ENCODE peak calls at places on chromosomes 13 and 19, in nine cellular contexts. One of them, this sample, is unnamed.

GRCh38 chr13:34469212-34469983 is 472.7 kb upstream of the NBEA start:
- DNase-seq in colonic mucosa: no peak
- DNase-seq in BE2C: peak; percentile 13
- DNase-seq in heart left ventricle: no peak
- DNase-seq in uterus: no peak
- DNase-seq in esophagus muscularis mucosa: peak; percentile 64
- DNase-seq in thoracic aorta: no peak
- DNase-seq in neural progenitor cell: no peak
- DNase-seq in K562: no peak
- DNase-seq in this sample: no peak

GRCh38 chr19:30073152-30074000 is 131.3 kb downstream of the URI1 start:
- DNase-seq in colonic mucosa: no peak
- DNase-seq in BE2C: no peak
- DNase-seq in heart left ventricle: peak; percentile 41
- DNase-seq in uterus: no peak
- DNase-seq in esophagus muscularis mucosa: no peak
- DNase-seq in thoracic aorta: no peak
- DNase-seq in neural progenitor cell: no peak
- DNase-seq in K562: no peak
- DNase-seq in this sample: peak; percentile 14

GRCh38 chr19:7109678-7110289 is 40.3 kb downstream of the ZNF557 start:
- DNase-seq in colonic mucosa: no peak
- DNase-seq in BE2C: no peak
- DNase-seq in heart left ventricle: no peak
- DNase-seq in uterus: no peak
- DNase-seq in esophagus muscularis mucosa: no peak
- DNase-seq in thoracic aorta: no peak
- DNase-seq in neural progenitor cell: peak; percentile 73
- DNase-seq in K562: no peak
- DNase-seq in this sample: no peak

GRCh38 chr19:10612515-10613119 is 12.7 kb upstream of the SLC44A2 start:
- DNase-seq in colonic mucosa: peak; percentile 62
- DNase-seq in BE2C: no peak
- DNase-seq in heart left ventricle: peak; percentile 92
- DNase-seq in uterus: peak; percentile 34
- DNase-seq in esophagus muscularis mucosa: no peak
- DNase-seq in thoracic aorta: peak; percentile 66
- DNase-seq in neural progenitor cell: no peak
- DNase-seq in K562: no peak
- DNase-seq in this sample: peak; percentile 67

GRCh38 chr13:32036131-32036695 is 4.6 kb downstream of the FRY start:
- DNase-seq in colonic mucosa: peak; percentile 39
- DNase-seq in BE2C: no peak
- DNase-seq in heart left ventricle: peak; percentile 48
- DNase-seq in uterus: no peak
- DNase-seq in esophagus muscularis mucosa: no peak
- DNase-seq in thoracic aorta: no peak
- DNase-seq in neural progenitor cell: no peak
- DNase-seq in K562: no peak
- DNase-seq in this sample: no peak

GRCh38 chr19:46416077-46416709 is 2.8 kb upstream of the CCDC8 start:
- DNase-seq in colonic mucosa: peak; percentile 73
- DNase-seq in BE2C: peak; percentile 95
- DNase-seq in heart left ventricle: peak; percentile 94
- DNase-seq in uterus: peak; percentile 93
- DNase-seq in esophagus muscularis mucosa: no peak
- DNase-seq in thoracic aorta: peak; percentile 73
- DNase-seq in neural progenitor cell: peak; percentile 98
- DNase-seq in K562: peak; percentile 98
- DNase-seq in this sample: peak; percentile 71

GRCh38 chr13:68358218-68358817 is 1128.2 kb upstream of the PCDH9 start:
- DNase-seq in colonic mucosa: no peak
- DNase-seq in BE2C: no peak
- DNase-seq in heart left ventricle: no peak
- DNase-seq in uterus: no peak
- DNase-seq in esophagus muscularis mucosa: no peak
- DNase-seq in thoracic aorta: no peak
- DNase-seq in neural progenitor cell: no peak
- DNase-seq in K562: no peak
- DNase-seq in this sample: no peak

GRCh38 chr19:39514840-39515550 is at the start of gene SELENOV:
- DNase-seq in colonic mucosa: no peak
- DNase-seq in BE2C: peak; percentile 23
- DNase-seq in heart left ventricle: no peak
- DNase-seq in uterus: no peak
- DNase-seq in esophagus muscularis mucosa: no peak
- DNase-seq in thoracic aorta: no peak
- DNase-seq in neural progenitor cell: peak; percentile 87
- DNase-seq in K562: no peak
- DNase-seq in this sample: no peak

GRCh38 chr19:29643361-29643935 is 21.8 kb upstream of the PLEKHF1 start:
- DNase-seq in colonic mucosa: no peak
- DNase-seq in BE2C: no peak
- DNase-seq in heart left ventricle: no peak
- DNase-seq in uterus: no peak
- DNase-seq in esophagus muscularis mucosa: no peak
- DNase-seq in thoracic aorta: no peak
- DNase-seq in neural progenitor cell: no peak
- DNase-seq in K562: no peak
- DNase-seq in this sample: no peak

GRCh38 chr19:44435441-44435840 is 12.8 kb downstream of the ZNF229 start:
- DNase-seq in colonic mucosa: no peak
- DNase-seq in BE2C: no peak
- DNase-seq in heart left ventricle: no peak
- DNase-seq in uterus: no peak
- DNase-seq in esophagus muscularis mucosa: no peak
- DNase-seq in thoracic aorta: no peak
- DNase-seq in neural progenitor cell: no peak
- DNase-seq in K562: no peak
- DNase-seq in this sample: no peak

DNA sequence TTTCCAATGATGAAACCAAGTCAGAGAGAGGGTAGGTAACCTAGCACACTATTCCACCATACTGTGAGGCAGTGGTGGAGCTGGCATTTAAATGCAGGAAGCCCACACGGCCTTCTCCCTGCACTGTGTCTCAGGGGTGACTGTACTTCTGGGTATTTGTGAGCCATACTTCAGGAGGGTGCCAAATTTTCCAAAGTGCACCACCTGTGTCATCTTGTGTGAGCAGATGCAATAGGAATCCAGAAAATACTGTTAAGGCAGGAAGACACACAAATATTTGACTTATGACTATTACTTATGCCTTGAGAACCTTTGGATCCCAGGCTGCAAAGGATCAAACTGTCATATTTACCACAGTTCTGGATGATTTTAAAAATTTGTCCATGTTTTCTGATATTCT is 17.3 kb downstream of the ZNF229 start:
- DNase-seq in colonic mucosa: no peak
- DNase-seq in BE2C: no peak
- DNase-seq in heart left ventricle: no peak
- DNase-seq in uterus: no peak
- DNase-seq in esophagus muscularis mucosa: no peak
- DNase-seq in thoracic aorta: no peak
- DNase-seq in neural progenitor cell: no peak
- DNase-seq in K562: no peak
- DNase-seq in this sample: no peak
- H3K9me3 ChIP-seq in colonic mucosa: peaks cover 7% of the 10 kb centered on the region
- H3K9me3 ChIP-seq in BE2C: peaks cover 8% of the 10 kb centered on the region
- H3K9me3 ChIP-seq in heart left ventricle: peaks cover 61% of the 10 kb centered on the region
- H3K9me3 ChIP-seq in uterus: no peaks in the 10 kb centered on the region
- H3K9me3 ChIP-seq in esophagus muscularis mucosa: peaks cover 98% of the 10 kb centered on the region
- H3K9me3 ChIP-seq in thoracic aorta: peaks cover 89% of the 10 kb centered on the region
- H3K9me3 ChIP-seq in neural progenitor cell: no peaks in the 10 kb centered on the region
- H3K9me3 ChIP-seq in K562: peaks cover under 1% of the 10 kb centered on the region
- H3K9me3 ChIP-seq in this sample: peaks cover 92% of the 10 kb centered on the region

GRCh38 chr13:110302154-110302553 is 4.8 kb downstream of the COL4A1 start:
- DNase-seq in colonic mucosa: no peak
- DNase-seq in BE2C: no peak
- DNase-seq in heart left ventricle: no peak
- DNase-seq in uterus: peak; percentile 14
- DNase-seq in esophagus muscularis mucosa: no peak
- DNase-seq in thoracic aorta: no peak
- DNase-seq in neural progenitor cell: no peak
- DNase-seq in K562: no peak
- DNase-seq in this sample: no peak
- H3K4me1 ChIP-seq in colonic mucosa: no peaks in the 10 kb centered on the region
- H3K4me1 ChIP-seq in BE2C: no peaks in the 10 kb centered on the region
- H3K4me1 ChIP-seq in heart left ventricle: peaks cover 77% of the 10 kb centered on the region
- H3K4me1 ChIP-seq in uterus: peaks cover 7% of the 10 kb centered on the region
- H3K4me1 ChIP-seq in esophagus muscularis mucosa: peaks cover 60% of the 10 kb centered on the region
- H3K4me1 ChIP-seq in thoracic aorta: peaks cover 57% of the 10 kb centered on the region
- H3K4me1 ChIP-seq in neural progenitor cell: peaks cover 37% of the 10 kb centered on the region
- H3K4me1 ChIP-seq in K562: no peaks in the 10 kb centered on the region
- H3K4me1 ChIP-seq in this sample: no peaks in the 10 kb centered on the region

GRCh38 chr19:1254081-1254527 is 5.7 kb downstream of the MIDN start:
- DNase-seq in colonic mucosa: no peak
- DNase-seq in BE2C: no peak
- DNase-seq in heart left ventricle: peak; percentile 64
- DNase-seq in uterus: peak; percentile 69
- DNase-seq in esophagus muscularis mucosa: no peak
- DNase-seq in thoracic aorta: no peak
- DNase-seq in neural progenitor cell: no peak
- DNase-seq in K562: no peak
- DNase-seq in this sample: peak; percentile 61
- H3K4me3 ChIP-seq in colonic mucosa: peak overlapping the region; percentile 85
- H3K4me3 ChIP-seq in BE2C: no peak overlapping the region
- H3K4me3 ChIP-seq in heart left ventricle: peak overlapping the region; percentile 84
- H3K4me3 ChIP-seq in uterus: peak overlapping the region; percentile 21
- H3K4me3 ChIP-seq in esophagus muscularis mucosa: peak overlapping the region; percentile 79
- H3K4me3 ChIP-seq in thoracic aorta: peak overlapping the region; percentile 99
- H3K4me3 ChIP-seq in neural progenitor cell: no peak overlapping the region
- H3K4me3 ChIP-seq in K562: no peak overlapping the region
- H3K4me3 ChIP-seq in this sample: no peak overlapping the region

DNA sequence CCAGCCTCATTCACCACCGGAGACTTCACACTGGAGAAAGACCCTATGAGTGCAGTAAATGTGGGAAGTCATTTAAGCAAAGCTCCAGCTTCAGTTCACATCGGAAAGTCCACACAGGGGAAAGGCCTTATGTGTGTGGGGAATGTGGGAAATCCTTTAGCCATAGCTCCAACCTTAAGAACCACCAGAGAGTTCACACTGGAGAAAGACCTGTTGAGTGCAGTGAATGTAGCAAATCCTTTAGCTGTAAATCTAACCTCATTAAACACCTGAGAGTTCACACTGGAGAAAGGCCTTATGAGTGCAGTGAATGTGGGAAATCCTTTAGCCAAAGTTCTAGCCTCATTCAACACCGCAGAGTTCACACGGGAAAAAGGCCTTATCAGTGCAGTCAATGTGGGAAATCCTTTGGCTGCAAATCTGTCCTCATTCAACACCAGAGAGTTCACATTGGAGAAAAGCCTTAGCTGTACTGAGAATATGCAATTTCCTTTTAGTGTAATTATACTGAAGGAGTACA is 8.8 kb downstream of the ZNF211 start:
- DNase-seq in colonic mucosa: no peak
- DNase-seq in BE2C: no peak
- DNase-seq in heart left ventricle: no peak
- DNase-seq in uterus: no peak
- DNase-seq in esophagus muscularis mucosa: peak; percentile 17
- DNase-seq in thoracic aorta: no peak
- DNase-seq in neural progenitor cell: no peak
- DNase-seq in K562: no peak
- DNase-seq in this sample: no peak
- H3K9me3 ChIP-seq in colonic mucosa: no peaks in the 10 kb centered on the region
- H3K9me3 ChIP-seq in BE2C: no peaks in the 10 kb centered on the region
- H3K9me3 ChIP-seq in heart left ventricle: peaks cover 52% of the 10 kb centered on the region
- H3K9me3 ChIP-seq in uterus: no peaks in the 10 kb centered on the region
- H3K9me3 ChIP-seq in esophagus muscularis mucosa: peaks cover 58% of the 10 kb centered on the region
- H3K9me3 ChIP-seq in thoracic aorta: peaks cover 76% of the 10 kb centered on the region
- H3K9me3 ChIP-seq in neural progenitor cell: peaks cover 8% of the 10 kb centered on the region
- H3K9me3 ChIP-seq in K562: peaks cover 29% of the 10 kb centered on the region
- H3K9me3 ChIP-seq in this sample: peaks cover 84% of the 10 kb centered on the region

GRCh38 chr13:33179463-33179862 is 106.1 kb downstream of the STARD13 start:
- DNase-seq in colonic mucosa: no peak
- DNase-seq in BE2C: no peak
- DNase-seq in heart left ventricle: no peak
- DNase-seq in uterus: no peak
- DNase-seq in esophagus muscularis mucosa: no peak
- DNase-seq in thoracic aorta: no peak
- DNase-seq in neural progenitor cell: no peak
- DNase-seq in K562: no peak
- DNase-seq in this sample: no peak
- H3K4me1 ChIP-seq in colonic mucosa: no peaks in the 10 kb centered on the region
- H3K4me1 ChIP-seq in BE2C: peaks cover 6% of the 10 kb centered on the region
- H3K4me1 ChIP-seq in heart left ventricle: peaks cover 50% of the 10 kb centered on the region
- H3K4me1 ChIP-seq in uterus: peaks cover 4% of the 10 kb centered on the region
- H3K4me1 ChIP-seq in esophagus muscularis mucosa: peaks cover 44% of the 10 kb centered on the region
- H3K4me1 ChIP-seq in thoracic aorta: peaks cover 3% of the 10 kb centered on the region
- H3K4me1 ChIP-seq in neural progenitor cell: no peaks in the 10 kb centered on the region
- H3K4me1 ChIP-seq in K562: no peaks in the 10 kb centered on the region
- H3K4me1 ChIP-seq in this sample: no peaks in the 10 kb centered on the region

GRCh38 chr13:36674337-36675212 is 755 bp downstream of the SERTM1 start:
- DNase-seq in colonic mucosa: no peak
- DNase-seq in BE2C: no peak
- DNase-seq in heart left ventricle: no peak
- DNase-seq in uterus: no peak
- DNase-seq in esophagus muscularis mucosa: no peak
- DNase-seq in thoracic aorta: no peak
- DNase-seq in neural progenitor cell: peak; percentile 50
- DNase-seq in K562: no peak
- DNase-seq in this sample: no peak
- H3K4me3 ChIP-seq in colonic mucosa: no peak overlapping the region
- H3K4me3 ChIP-seq in BE2C: peak overlapping the region; percentile 26
- H3K4me3 ChIP-seq in heart left ventricle: peak overlapping the region; percentile 45
- H3K4me3 ChIP-seq in uterus: peak overlapping the region; percentile 58
- H3K4me3 ChIP-seq in esophagus muscularis mucosa: no peak overlapping the region
- H3K4me3 ChIP-seq in thoracic aorta: no peak overlapping the region
- H3K4me3 ChIP-seq in neural progenitor cell: peak overlapping the region; percentile 64
- H3K4me3 ChIP-seq in K562: no peak overlapping the region
- H3K4me3 ChIP-seq in this sample: no peak overlapping the region

GRCh38 chr19:27821418-27822018 is 1391.4 kb downstream of the UQCRFS1 start:
- DNase-seq in colonic mucosa: no peak
- DNase-seq in BE2C: no peak
- DNase-seq in heart left ventricle: no peak
- DNase-seq in uterus: no peak
- DNase-seq in esophagus muscularis mucosa: no peak
- DNase-seq in thoracic aorta: no peak
- DNase-seq in neural progenitor cell: no peak
- DNase-seq in K562: no peak
- DNase-seq in this sample: no peak

DNA sequence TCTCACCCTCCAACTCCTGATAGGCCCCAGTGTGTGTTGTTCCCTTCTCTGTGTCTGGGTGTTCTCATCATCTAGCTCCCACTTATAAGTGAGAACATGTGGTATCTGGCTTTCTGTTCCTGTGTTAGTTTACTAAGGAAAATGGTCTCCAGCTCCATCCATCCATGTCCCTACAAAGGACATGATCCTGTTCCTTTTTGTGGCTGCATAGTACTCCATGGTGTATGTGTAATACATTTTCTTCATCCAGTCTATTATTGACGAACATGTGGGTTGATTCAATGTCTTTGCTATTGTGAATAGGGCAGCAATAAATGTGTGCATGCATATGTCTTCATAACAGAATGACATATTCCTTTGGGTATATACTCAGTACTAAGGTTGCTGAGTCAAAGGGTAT is 1397.0 kb downstream of the UQCRFS1 start:
- DNase-seq in colonic mucosa: no peak
- DNase-seq in BE2C: no peak
- DNase-seq in heart left ventricle: no peak
- DNase-seq in uterus: no peak
- DNase-seq in esophagus muscularis mucosa: no peak
- DNase-seq in thoracic aorta: no peak
- DNase-seq in neural progenitor cell: no peak
- DNase-seq in K562: no peak
- DNase-seq in this sample: no peak
- H3K9me3 ChIP-seq in colonic mucosa: no peaks in the 10 kb centered on the region
- H3K9me3 ChIP-seq in BE2C: peaks cover 3% of the 10 kb centered on the region
- H3K9me3 ChIP-seq in heart left ventricle: no peaks in the 10 kb centered on the region
- H3K9me3 ChIP-seq in uterus: peaks cover 3% of the 10 kb centered on the region
- H3K9me3 ChIP-seq in esophagus muscularis mucosa: no peaks in the 10 kb centered on the region
- H3K9me3 ChIP-seq in thoracic aorta: peaks cover 2% of the 10 kb centered on the region
- H3K9me3 ChIP-seq in neural progenitor cell: peaks cover 3% of the 10 kb centered on the region
- H3K9me3 ChIP-seq in K562: no peaks in the 10 kb centered on the region
- H3K9me3 ChIP-seq in this sample: peaks cover 4% of the 10 kb centered on the region

This sample was measured in mucosa of descending colon.